ENCODE peak calls at places on chromosomes 11 and 22, in seven cellular contexts. One of them, this sample, is unnamed.
A peak's percentile ranks its signal among the peaks of the same experiment; 100 is the strongest.

GRCh38 chr22:27749597-27750225 is 51.8 kb downstream of the MN1 start:
- DNase-seq in esophagus muscularis mucosa: no peak
- DNase-seq in transverse colon: no peak
- DNase-seq in GM12878: no peak
- DNase-seq in SK-N-SH: no peak
- DNase-seq in suprapubic skin: no peak
- DNase-seq in sigmoid colon: peak; percentile 63
- DNase-seq in this sample: no peak

GRCh38 chr11:74330065-74330858 is 18.8 kb upstream of the P4HA3 start:
- DNase-seq in transverse colon: no peak
- DNase-seq in GM12878: no peak
- DNase-seq in esophagus muscularis mucosa: no peak
- DNase-seq in suprapubic skin: no peak
- DNase-seq in SK-N-SH: no peak
- DNase-seq in sigmoid colon: no peak
- DNase-seq in this sample: no peak

GRCh38 chr22:50673231-50674126 is 856 bp downstream of the SHANK3 start:
- DNase-seq in suprapubic skin: no peak
- DNase-seq in sigmoid colon: no peak
- DNase-seq in transverse colon: no peak
- DNase-seq in GM12878: no peak
- DNase-seq in esophagus muscularis mucosa: peak; percentile 80
- DNase-seq in SK-N-SH: peak; percentile 62
- DNase-seq in this sample: no peak

GRCh38 chr22:27642104-27642800 is 159.3 kb downstream of the MN1 start:
- DNase-seq in SK-N-SH: peak; percentile 49
- DNase-seq in GM12878: no peak
- DNase-seq in esophagus muscularis mucosa: no peak
- DNase-seq in transverse colon: no peak
- DNase-seq in sigmoid colon: no peak
- DNase-seq in suprapubic skin: no peak
- DNase-seq in this sample: no peak

GRCh38 chr11:67060111-67060522 is 3.5 kb downstream of the RHOD start:
- DNase-seq in suprapubic skin: no peak
- DNase-seq in transverse colon: no peak
- DNase-seq in GM12878: no peak
- DNase-seq in sigmoid colon: no peak
- DNase-seq in SK-N-SH: no peak
- DNase-seq in esophagus muscularis mucosa: no peak
- DNase-seq in this sample: no peak

GRCh38 chr11:83037877-83038276 is 33.8 kb downstream of the RAB30 start:
- DNase-seq in GM12878: no peak
- DNase-seq in SK-N-SH: no peak
- DNase-seq in esophagus muscularis mucosa: no peak
- DNase-seq in suprapubic skin: no peak
- DNase-seq in transverse colon: no peak
- DNase-seq in sigmoid colon: no peak
- DNase-seq in this sample: no peak

GRCh38 chr22:30857791-30858190 is 110.8 kb downstream of the MORC2 start:
- DNase-seq in suprapubic skin: peak; percentile 11
- DNase-seq in GM12878: no peak
- DNase-seq in SK-N-SH: no peak
- DNase-seq in transverse colon: no peak
- DNase-seq in sigmoid colon: no peak
- DNase-seq in esophagus muscularis mucosa: no peak
- DNase-seq in this sample: peak; percentile 17

GRCh38 chr11:40241524-40242037 is 1217.9 kb downstream of the LRRC4C start:
- DNase-seq in suprapubic skin: no peak
- DNase-seq in transverse colon: no peak
- DNase-seq in sigmoid colon: peak; percentile 69
- DNase-seq in GM12878: peak; percentile 74
- DNase-seq in esophagus muscularis mucosa: no peak
- DNase-seq in SK-N-SH: no peak
- DNase-seq in this sample: no peak

GRCh38 chr22:20175597-20175900 is 24.7 kb upstream of the CCDC188 start:
- DNase-seq in transverse colon: no peak
- DNase-seq in SK-N-SH: peak; percentile 63
- DNase-seq in GM12878: no peak
- DNase-seq in suprapubic skin: no peak
- DNase-seq in sigmoid colon: no peak
- DNase-seq in esophagus muscularis mucosa: no peak
- DNase-seq in this sample: no peak

GRCh38 chr22:50030315-50031188 is 18.0 kb upstream of the IL17REL start:
- DNase-seq in SK-N-SH: peak; percentile 92
- DNase-seq in sigmoid colon: peak; percentile 84
- DNase-seq in transverse colon: peak; percentile 77
- DNase-seq in GM12878: no peak
- DNase-seq in esophagus muscularis mucosa: no peak
- DNase-seq in suprapubic skin: no peak
- DNase-seq in this sample: peak; percentile 86

GRCh38 chr11:44814881-44815592 is 88.3 kb downstream of the TSPAN18 start:
- DNase-seq in suprapubic skin: no peak
- DNase-seq in transverse colon: no peak
- DNase-seq in GM12878: no peak
- DNase-seq in esophagus muscularis mucosa: no peak
- DNase-seq in sigmoid colon: no peak
- DNase-seq in SK-N-SH: no peak
- DNase-seq in this sample: no peak

GRCh38 chr11:113265343-113265742 is 49.0 kb upstream of the TTC12 start:
- DNase-seq in SK-N-SH: no peak
- DNase-seq in GM12878: no peak
- DNase-seq in transverse colon: no peak
- DNase-seq in suprapubic skin: no peak
- DNase-seq in esophagus muscularis mucosa: no peak
- DNase-seq in sigmoid colon: no peak
- DNase-seq in this sample: no peak

DNA sequence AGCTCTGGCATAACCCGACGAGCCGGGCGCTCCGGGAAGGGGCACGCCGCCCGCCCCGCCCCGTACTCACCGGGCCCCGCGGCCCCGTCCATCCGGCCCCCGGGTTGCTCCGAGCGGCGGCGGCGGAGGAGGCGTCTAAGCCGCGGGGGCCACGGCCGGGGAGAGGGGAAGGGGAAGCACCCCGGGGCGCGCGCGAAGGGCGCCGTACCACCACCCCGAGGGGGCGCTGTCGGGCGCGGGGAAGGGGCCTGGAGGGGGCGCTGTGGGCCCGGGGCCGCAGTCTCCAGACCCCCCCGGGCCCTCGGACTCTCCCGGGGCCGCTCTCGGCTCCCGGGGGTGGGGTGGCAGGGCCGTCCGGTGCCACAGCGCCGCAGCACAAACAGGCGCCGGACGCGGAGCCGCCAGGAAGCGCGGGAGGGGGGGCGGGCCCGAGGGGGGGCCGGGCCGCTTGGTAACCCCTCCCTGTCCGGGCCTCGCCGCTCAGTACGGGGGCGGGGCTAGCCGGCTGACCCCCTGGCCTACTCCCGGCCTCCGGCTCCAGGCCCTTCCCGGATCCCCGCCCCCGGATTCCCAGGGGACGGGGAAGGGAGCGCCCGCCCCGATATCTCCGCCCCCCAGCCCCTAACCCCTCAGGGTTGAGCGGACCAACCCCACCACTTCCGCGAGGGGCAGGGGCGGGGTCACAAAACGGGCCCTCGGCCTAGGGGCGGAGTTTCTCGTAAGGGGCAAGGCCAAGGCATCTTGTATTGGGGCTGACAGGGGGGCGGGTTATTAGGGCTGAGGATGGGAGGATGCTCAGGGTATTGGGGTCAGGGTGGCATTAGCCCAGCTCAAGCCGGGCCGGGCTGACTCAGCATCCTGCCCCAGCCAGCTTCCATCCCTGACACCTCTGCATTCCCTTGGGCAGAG is at the start of the genes EML3 and ROM1:
- DNase-seq in esophagus muscularis mucosa: peak; percentile 98
- DNase-seq in suprapubic skin: peak; percentile 96
- DNase-seq in sigmoid colon: peak; percentile 96
- DNase-seq in SK-N-SH: peak; percentile 97
- DNase-seq in transverse colon: peak; percentile 91
- DNase-seq in GM12878: no peak
- DNase-seq in this sample: peak; percentile 86
- TF ChIP-seq CTCF in esophagus muscularis mucosa: peak; percentile 96
- TF ChIP-seq CTCF in suprapubic skin: peak; percentile 97
- TF ChIP-seq CTCF in sigmoid colon: peak; percentile 48
- TF ChIP-seq CTCF in SK-N-SH: peak; percentile 76
- TF ChIP-seq CTCF in transverse colon: peak; percentile 89
- TF ChIP-seq CTCF in GM12878: peak; percentile 99
- TF ChIP-seq CTCF in this sample: peak; percentile 96

GRCh38 chr11:134050541-134051383 is 18.1 kb upstream of the JAM3 start:
- DNase-seq in SK-N-SH: peak; percentile 96
- DNase-seq in suprapubic skin: peak; percentile 84
- DNase-seq in sigmoid colon: peak; percentile 88
- DNase-seq in transverse colon: peak; percentile 80
- DNase-seq in GM12878: no peak
- DNase-seq in esophagus muscularis mucosa: no peak
- DNase-seq in this sample: peak; percentile 64
- TF ChIP-seq POLR2AphosphoS5 in SK-N-SH: no peak
- TF ChIP-seq POLR2AphosphoS5 in suprapubic skin: no peak
- TF ChIP-seq POLR2AphosphoS5 in sigmoid colon: peak; percentile 22
- TF ChIP-seq POLR2AphosphoS5 in transverse colon: no peak
- TF ChIP-seq POLR2AphosphoS5 in GM12878: no peak
- TF ChIP-seq POLR2AphosphoS5 in esophagus muscularis mucosa: peak; percentile 64
- TF ChIP-seq POLR2AphosphoS5 in this sample: no peak

GRCh38 chr11:11465280-11465679 is 112.2 kb upstream of the CSNK2A3 start:
- DNase-seq in SK-N-SH: no peak
- DNase-seq in suprapubic skin: no peak
- DNase-seq in sigmoid colon: no peak
- DNase-seq in transverse colon: no peak
- DNase-seq in GM12878: no peak
- DNase-seq in esophagus muscularis mucosa: no peak
- DNase-seq in this sample: no peak
- TF ChIP-seq EP300 in SK-N-SH: no peak
- TF ChIP-seq EP300 in suprapubic skin: no peak
- TF ChIP-seq EP300 in sigmoid colon: no peak
- TF ChIP-seq EP300 in transverse colon: no peak
- TF ChIP-seq EP300 in GM12878: no peak
- TF ChIP-seq EP300 in esophagus muscularis mucosa: no peak
- TF ChIP-seq EP300 in this sample: no peak

GRCh38 chr22:31938258-31938657 is 6.1 kb upstream of the YWHAH start:
- DNase-seq in transverse colon: no peak
- DNase-seq in GM12878: no peak
- DNase-seq in suprapubic skin: no peak
- DNase-seq in sigmoid colon: no peak
- DNase-seq in SK-N-SH: no peak
- DNase-seq in esophagus muscularis mucosa: no peak
- DNase-seq in this sample: no peak
- TF ChIP-seq CTCF in transverse colon: no peak
- TF ChIP-seq CTCF in GM12878: no peak
- TF ChIP-seq CTCF in suprapubic skin: no peak
- TF ChIP-seq CTCF in sigmoid colon: no peak
- TF ChIP-seq CTCF in SK-N-SH: no peak
- TF ChIP-seq CTCF in esophagus muscularis mucosa: no peak
- TF ChIP-seq CTCF in this sample: no peak